ENCODE peak calls at places on chromosomes 2 and 18, in five cellular contexts. J, R, Q, X and O are unnamed samples. For H3K9me3, the result is how much of the 10 kb centered on the place peaks cover.

GRCh38 chr2:3966470-3966869 is 263.1 kb downstream of the DCDC2C start:
- DNase-seq in J (no peak), R (no peak), Q (no peak), X (no peak), O (no peak)

GRCh38 chr2:106163948-106164580 is 30.0 kb downstream of the UXS1 start:
- DNase-seq in J (no peak), R (peak), Q (no peak), X (peak), O (no peak)

GRCh38 chr2:130374587-130375290 is 18.9 kb downstream of the PTPN18 start:
- DNase-seq in J (no peak), R (peak), Q (no peak), X (no peak), O (no peak)

GRCh38 chr2:215900203-215900611 is 113.1 kb downstream of the MREG start:
- DNase-seq in J (no peak), R (peak), Q (peak), X (no peak), O (no peak)

GRCh38 chr2:98771264-98771663 is 40.3 kb upstream of the MGAT4A start:
- DNase-seq in J (no peak), R (no peak), Q (no peak), X (no peak), O (no peak)

GRCh38 chr2:55732854-55733253 is 39.2 kb upstream of the PNPT1 start:
- DNase-seq in J (no peak), R (peak), Q (no peak), X (no peak), O (no peak)

GRCh38 chr2:15069149-15069548 is 436.6 kb downstream of the LRATD1 start:
- DNase-seq in J (no peak), R (peak), Q (no peak), X (no peak), O (no peak)

GRCh38 chr18:58615150-58616132 is 13.4 kb downstream of the ALPK2 start:
- DNase-seq in J (no peak), R (peak), Q (no peak), X (no peak), O (no peak)

GRCh38 chr18:63025251-63025710 is 294.3 kb downstream of the BCL2 start:
- DNase-seq in J (no peak), R (no peak), Q (no peak), X (peak), O (peak)

GRCh38 chr18:58417752-58418151 is 211.1 kb downstream of the ALPK2 start:
- DNase-seq in J (peak), R (peak), Q (no peak), X (no peak), O (no peak)

GRCh38 chr18:64017870-64018269 is 48.0 kb downstream of the SERPINB8 start:
- DNase-seq in J (no peak), R (peak), Q (no peak), X (peak), O (no peak)

GRCh38 chr2:67255933-67256615 is 141.1 kb upstream of the ETAA1 start:
- DNase-seq in J (no peak), R (peak), Q (no peak), X (no peak), O (no peak)

GRCh38 chr18:36152781-36153180 is 23.1 kb downstream of the ELP2 start:
- DNase-seq in J (no peak), R (peak), Q (no peak), X (no peak), O (no peak)

GRCh38 chr2:109128466-109129355 is at the start of gene SH3RF3:
- DNase-seq in J (peak), R (peak), Q (peak), X (peak), O (peak)

GRCh38 chr2:181374741-181375675 is 82.2 kb upstream of the ITGA4 start:
- DNase-seq in J (no peak), R (no peak), Q (no peak), X (no peak), O (no peak)

GRCh38 chr2:234840336-234840735 is 111.5 kb upstream of the SH3BP4 start:
- DNase-seq in J (peak), R (peak), Q (no peak), X (peak), O (peak)

GRCh38 chr2:38654495-38655381 is 11.2 kb upstream of the GALM start:
- DNase-seq in J (no peak), R (no peak), Q (no peak), X (no peak), O (no peak)

GRCh38 chr2:86807462-86808275 is 17.0 kb upstream of the CD8A start:
- DNase-seq in J (peak), R (no peak), Q (peak), X (peak), O (peak)

GRCh38 chr18:2978626-2979025 is 34.3 kb downstream of the LPIN2 start:
- DNase-seq in J (no peak), R (peak), Q (no peak), X (no peak), O (no peak)

GRCh38 chr2:75221872-75222271 is 22.6 kb upstream of the TACR1 start:
- DNase-seq in J (no peak), R (peak), Q (no peak), X (no peak), O (no peak)

GRCh38 chr2:98730851-98731708 is at the start of gene MGAT4A:
- DNase-seq in J (peak), R (no peak), Q (peak), X (peak), O (peak)

GRCh38 chr18:11587846-11588245 is 21.6 kb upstream of the SLC35G4 start:
- DNase-seq in J (no peak), R (no peak), Q (no peak), X (no peak), O (no peak)

GRCh38 chr18:30971338-30971956 is 71.1 kb downstream of the DSC3 start:
- DNase-seq in J (no peak), R (peak), Q (no peak), X (peak), O (no peak)

GRCh38 chr18:45441110-45441842 is 174.0 kb upstream of the SLC14A2 start:
- DNase-seq in J (peak), R (peak), Q (no peak), X (no peak), O (no peak)

GRCh38 chr2:177763532-177764265 is 308.9 kb downstream of the PDE11A start:
- DNase-seq in J (peak), R (peak), Q (peak), X (peak), O (peak)

GRCh38 chr2:42736598-42737322 is 27.2 kb downstream of the OXER1 start:
- DNase-seq in J (no peak), R (no peak), Q (no peak), X (no peak), O (no peak)

DNA sequence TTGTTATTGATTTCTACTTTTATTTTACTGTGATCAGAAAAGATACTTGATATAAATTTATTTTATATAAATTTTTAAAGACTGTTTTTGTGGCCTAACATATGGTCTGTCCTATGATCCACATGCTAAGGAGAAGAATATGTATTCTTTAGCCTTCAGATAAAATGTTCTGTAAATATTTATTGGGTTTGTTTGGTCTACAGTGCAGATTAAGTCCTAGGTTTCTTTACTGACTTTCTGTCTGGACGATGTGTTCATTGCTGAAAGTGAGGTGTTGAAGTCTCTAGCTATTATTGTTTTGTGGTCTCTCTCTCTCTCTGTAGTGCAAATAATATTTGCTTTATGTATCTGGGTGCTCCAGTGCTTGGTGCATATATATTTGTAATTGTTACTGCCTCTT is 30.1 kb downstream of the OXER1 start:
- DNase-seq in J (no peak), R (no peak), Q (no peak), X (no peak), O (no peak)
- H3K9me3 ChIP-seq in J (under half), R (under half), Q (under half), X (under half), O (under half)

GRCh38 chr2:83516503-83516902 is 942.6 kb downstream of the SUCLG1 start:
- DNase-seq in J (no peak), R (no peak), Q (no peak), X (no peak), O (no peak)
- H3K9me3 ChIP-seq in J (under half), R (under half), Q (under half), X (under half), O (under half)

GRCh38 chr2:52264488-52264887 is 1232.6 kb upstream of the NRXN1 start:
- DNase-seq in J (no peak), R (no peak), Q (no peak), X (no peak), O (no peak)
- H3K9me3 ChIP-seq in J (under half), R (under half), Q (under half), X (under half), O (under half)

DNA sequence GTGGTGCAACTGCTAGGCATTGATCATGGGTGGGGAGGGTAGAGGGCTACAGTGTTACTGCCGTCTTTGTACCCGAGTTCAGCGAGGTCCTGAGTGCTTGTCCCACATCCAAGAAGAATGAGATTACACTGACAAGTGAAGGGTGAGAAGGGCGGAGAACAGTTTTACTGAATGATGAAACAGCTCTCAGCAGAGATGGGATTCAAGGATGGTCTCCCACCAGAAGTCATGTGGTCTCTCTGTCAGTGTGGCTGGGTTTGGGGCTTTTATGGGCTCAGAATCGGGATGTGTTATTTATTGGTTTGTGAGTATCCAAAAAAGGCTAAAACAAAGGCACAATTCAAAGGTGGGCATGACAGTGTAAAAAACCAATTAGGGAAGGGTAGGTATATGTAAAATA is 10.8 kb upstream of the ASB1 start:
- DNase-seq in J (no peak), R (no peak), Q (no peak), X (no peak), O (no peak)
- H3K9me3 ChIP-seq in J (under half), R (under half), Q (under half), X (under half), O (under half)

GRCh38 chr2:239155806-239156480 is 244.9 kb downstream of the HDAC4 start:
- DNase-seq in J (no peak), R (no peak), Q (peak), X (no peak), O (no peak)
- H3K9me3 ChIP-seq in J (under half), R (under half), Q (under half), X (under half), O (under half)

DNA sequence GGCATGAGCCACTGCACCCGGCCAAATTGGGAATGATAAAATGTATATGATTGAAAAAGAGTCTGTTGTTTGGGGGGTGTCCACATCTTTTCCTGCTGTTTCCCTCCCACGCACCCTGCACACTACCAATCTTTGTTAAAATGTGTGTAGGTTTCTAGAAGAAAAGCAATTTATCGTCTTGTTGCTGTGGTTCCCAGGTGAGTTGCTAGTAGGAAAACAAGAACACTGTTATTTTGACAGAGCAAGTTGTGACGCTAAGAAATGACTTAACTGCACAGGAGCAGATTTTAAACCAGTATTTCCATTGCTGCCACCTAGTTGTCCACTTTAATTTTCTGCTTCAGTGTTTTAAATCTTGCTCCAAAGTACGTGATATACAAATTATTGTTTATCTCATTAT is 21.0 kb upstream of the USP14 start:
- DNase-seq in J (no peak), R (no peak), Q (no peak), X (no peak), O (no peak)
- H3K9me3 ChIP-seq in J (under half), R (under half), Q (under half), X (under half), O (under half)

DNA sequence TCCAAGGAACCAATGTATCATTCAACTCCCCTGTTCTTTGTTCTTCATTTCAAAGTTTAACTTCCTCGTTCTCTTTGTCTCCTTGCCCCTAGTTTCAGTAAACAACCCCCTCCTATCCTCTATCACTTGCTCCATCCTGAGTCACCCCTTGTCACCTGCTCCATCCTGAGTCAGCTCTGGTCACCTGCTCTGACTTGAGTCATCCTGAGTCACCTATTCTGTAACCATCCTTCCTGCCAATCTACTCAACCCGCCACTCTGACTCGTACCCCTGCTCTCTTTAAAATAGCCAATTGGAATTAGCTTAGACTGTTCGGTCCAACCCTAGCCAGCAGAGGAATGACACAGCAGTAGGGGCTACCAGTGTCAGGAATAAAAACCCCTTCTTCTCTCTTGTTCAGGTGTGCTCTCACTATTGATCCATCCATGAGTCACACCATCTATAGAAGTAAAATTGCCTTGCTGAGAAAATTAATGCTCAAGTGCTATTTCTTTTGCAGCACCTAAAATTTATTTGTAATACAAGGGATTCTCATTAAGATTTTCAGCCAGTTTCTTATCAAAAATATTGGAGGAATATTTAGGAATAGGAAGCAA is 326.8 kb downstream of the AKAIN1 start:
- DNase-seq in J (no peak), R (no peak), Q (no peak), X (no peak), O (no peak)
- H3K9me3 ChIP-seq in J (under half), R (under half), Q (under half), X (under half), O (under half)

GRCh38 chr2:26080356-26080755 is 46.5 kb downstream of the RAB10 start:
- DNase-seq in J (no peak), R (peak), Q (no peak), X (no peak), O (no peak)
- H3K9me3 ChIP-seq in J (under half), R (under half), Q (under half), X (under half), O (under half)

DNA sequence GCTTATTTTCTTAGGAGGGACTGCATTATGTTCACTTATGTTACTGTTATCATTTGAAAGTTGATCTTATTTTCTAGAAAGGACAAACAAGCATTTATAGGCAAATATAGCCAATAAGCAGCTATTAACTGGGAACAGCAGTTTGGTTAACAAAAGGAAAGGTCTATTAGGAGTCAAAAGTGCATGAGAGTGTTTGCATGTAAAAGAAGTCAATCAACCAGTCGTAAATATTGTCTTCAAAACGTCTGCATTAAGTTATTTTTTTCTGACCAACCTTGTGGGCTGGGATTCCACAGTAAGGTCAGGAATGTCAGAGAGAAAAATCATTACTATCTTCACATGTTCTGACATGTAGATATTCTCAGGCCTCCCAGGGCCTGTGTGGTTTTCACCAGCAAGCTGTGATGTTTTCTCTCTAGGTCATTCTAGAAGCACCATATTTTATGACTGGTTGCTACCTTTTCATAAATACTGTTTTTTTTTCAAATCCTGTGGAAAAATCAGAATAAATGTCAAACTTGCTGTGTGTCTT is 922.5 kb downstream of the SUCLG1 start:
- DNase-seq in J (no peak), R (no peak), Q (no peak), X (no peak), O (no peak)
- H3K9me3 ChIP-seq in J (under half), R (under half), Q (under half), X (under half), O (under half)